ENCODE peak calls at places on chromosomes 11 and 22, in eight cellular contexts. L, U, X, V, H, W, R and G are unnamed samples.

GRCh38 chr11:112861356-112861755 is 99.9 kb upstream of the NCAM1 start:
- DNase-seq in L (no peak), U (no peak), X (no peak), V (no peak), H (no peak), W (no peak), R (no peak), G (no peak)

GRCh38 chr11:62974848-62975522 is 9.8 kb downstream of the SLC22A6 start:
- DNase-seq in L (peak), U (no peak), X (no peak), V (peak), H (no peak), W (no peak), R (no peak), G (no peak)

GRCh38 chr22:50326225-50326958 is 420 bp downstream of the DENND6B start:
- DNase-seq in L (no peak), U (no peak), X (no peak), V (no peak), H (no peak), W (no peak), R (no peak), G (no peak)

GRCh38 chr11:8315463-8315862 is 51.8 kb upstream of the LMO1 start:
- DNase-seq in L (no peak), U (no peak), X (no peak), V (no peak), H (no peak), W (no peak), R (no peak), G (no peak)

GRCh38 chr22:46367707-46368191 is 32.2 kb downstream of the TRMU start:
- DNase-seq in L (peak), U (peak), X (no peak), V (peak), H (peak), W (no peak), R (no peak), G (peak)

GRCh38 chr22:30249049-30250038 is 2.8 kb upstream of the LIF start:
- DNase-seq in L (no peak), U (no peak), X (no peak), V (peak), H (no peak), W (no peak), R (no peak), G (peak)

GRCh38 chr11:69138265-69138664 is 17.5 kb upstream of the SMIM38 start:
- DNase-seq in L (no peak), U (no peak), X (peak), V (peak), H (no peak), W (no peak), R (no peak), G (no peak)

GRCh38 chr11:122646549-122647340 is 8.8 kb upstream of the UBASH3B start:
- DNase-seq in L (no peak), U (no peak), X (no peak), V (peak), H (no peak), W (no peak), R (no peak), G (no peak)

GRCh38 chr11:45930951-45931563 is 8.6 kb downstream of the LARGE2 start:
- DNase-seq in L (no peak), U (no peak), X (no peak), V (no peak), H (no peak), W (no peak), R (no peak), G (no peak)

GRCh38 chr22:19287076-19287724 is 4.3 kb downstream of the CLTCL1 start:
- DNase-seq in L (no peak), U (no peak), X (no peak), V (peak), H (no peak), W (no peak), R (no peak), G (no peak)

GRCh38 chr11:124556828-124557227 is 13.0 kb upstream of the OR8A1 start:
- DNase-seq in L (no peak), U (no peak), X (no peak), V (no peak), H (no peak), W (no peak), R (no peak), G (no peak)

GRCh38 chr11:20154381-20154780 is 5.9 kb downstream of the DBX1 start:
- DNase-seq in L (no peak), U (no peak), X (peak), V (no peak), H (no peak), W (no peak), R (no peak), G (no peak)

GRCh38 chr11:118895093-118896039 is 11.7 kb downstream of the CXCR5 start:
- DNase-seq in L (peak), U (peak), X (no peak), V (no peak), H (no peak), W (no peak), R (no peak), G (no peak)

GRCh38 chr22:49349181-49349835 is 478.4 kb downstream of the BRD1 start:
- DNase-seq in L (no peak), U (peak), X (no peak), V (no peak), H (no peak), W (no peak), R (no peak), G (no peak)

GRCh38 chr11:77407613-77408012 is 66.3 kb downstream of the PAK1 start:
- DNase-seq in L (no peak), U (no peak), X (peak), V (peak), H (no peak), W (peak), R (no peak), G (no peak)

GRCh38 chr11:87339416-87339815 is 301.7 kb downstream of the TMEM135 start:
- DNase-seq in L (no peak), U (no peak), X (no peak), V (no peak), H (no peak), W (no peak), R (no peak), G (no peak)

GRCh38 chr11:69293819-69294505 is at the start of gene MYEOV:
- DNase-seq in L (no peak), U (peak), X (no peak), V (peak), H (no peak), W (no peak), R (no peak), G (no peak)

GRCh38 chr11:76628408-76628947 is 42.1 kb downstream of the LRRC32 start:
- DNase-seq in L (peak), U (peak), X (no peak), V (no peak), H (no peak), W (no peak), R (no peak), G (no peak)

GRCh38 chr11:67544591-67545242 is 21.5 kb upstream of the CABP2 start:
- DNase-seq in L (no peak), U (no peak), X (no peak), V (peak), H (no peak), W (no peak), R (no peak), G (no peak)

GRCh38 chr11:12318791-12319733 is 58.3 kb upstream of the PARVA start:
- DNase-seq in L (no peak), U (no peak), X (peak), V (no peak), H (no peak), W (peak), R (no peak), G (no peak)

GRCh38 chr11:6040874-6041273 is 10.3 kb upstream of the OR56A1 start:
- DNase-seq in L (no peak), U (no peak), X (no peak), V (no peak), H (no peak), W (no peak), R (no peak), G (no peak)

GRCh38 chr22:27416553-27417427 is 384.8 kb downstream of the MN1 start:
- DNase-seq in L (no peak), U (no peak), X (peak), V (peak), H (no peak), W (no peak), R (no peak), G (no peak)

GRCh38 chr11:95081412-95081811 is 8.2 kb upstream of the ENDOD1 start:
- DNase-seq in L (no peak), U (no peak), X (no peak), V (peak), H (no peak), W (peak), R (peak), G (peak)

GRCh38 chr11:120208012-120208441 is 2.8 kb upstream of the OAF start:
- DNase-seq in L (no peak), U (no peak), X (no peak), V (peak), H (no peak), W (no peak), R (no peak), G (no peak)

GRCh38 chr22:31160328-31160978 is 471 bp downstream of the RNF185 start:
- DNase-seq in L (no peak), U (peak), X (no peak), V (peak), H (no peak), W (no peak), R (peak), G (no peak)

GRCh38 chr11:62005231-62005661 is 37.8 kb upstream of the FTH1 start:
- DNase-seq in L (no peak), U (no peak), X (no peak), V (peak), H (no peak), W (no peak), R (no peak), G (peak)